ENCODE peak calls at places on chromosomes 6 and 20, in six cellular contexts. One of them, this sample, is unnamed.

GRCh38 chr6:85008311-85009015 is 244.1 kb upstream of the TBX18 start:
- DNase-seq in hepatocyte: no peak
- DNase-seq in MM.1S: no peak
- DNase-seq in GM23338: no peak
- DNase-seq in GM23248: peak; percentile 77
- DNase-seq in PC-3: peak; percentile 27
- DNase-seq in this sample: no peak

GRCh38 chr20:60000271-60001026 is 42.2 kb downstream of the CDH26 start:
- DNase-seq in GM23338: peak; percentile 15
- DNase-seq in hepatocyte: no peak
- DNase-seq in MM.1S: no peak
- DNase-seq in GM23248: no peak
- DNase-seq in PC-3: peak; percentile 35
- DNase-seq in this sample: no peak

GRCh38 chr20:10861086-10861485 is 187.3 kb upstream of the JAG1 start:
- DNase-seq in GM23248: peak; percentile 40
- DNase-seq in hepatocyte: no peak
- DNase-seq in PC-3: peak; percentile 78
- DNase-seq in MM.1S: no peak
- DNase-seq in GM23338: no peak
- DNase-seq in this sample: no peak

GRCh38 chr6:129280719-129281118 is 397.8 kb downstream of the LAMA2 start:
- DNase-seq in GM23338: no peak
- DNase-seq in hepatocyte: no peak
- DNase-seq in PC-3: no peak
- DNase-seq in GM23248: no peak
- DNase-seq in MM.1S: peak; percentile 52
- DNase-seq in this sample: no peak

GRCh38 chr20:58696411-58696961 is 3.9 kb downstream of the NPEPL1 start:
- DNase-seq in hepatocyte: no peak
- DNase-seq in MM.1S: no peak
- DNase-seq in GM23248: no peak
- DNase-seq in GM23338: no peak
- DNase-seq in PC-3: no peak
- DNase-seq in this sample: no peak

GRCh38 chr6:14487625-14488024 is 370.1 kb downstream of the CD83 start:
- DNase-seq in MM.1S: no peak
- DNase-seq in PC-3: no peak
- DNase-seq in GM23338: no peak
- DNase-seq in GM23248: no peak
- DNase-seq in hepatocyte: no peak
- DNase-seq in this sample: no peak

GRCh38 chr6:107180114-107180513 is 64.8 kb upstream of the BEND3 start:
- DNase-seq in PC-3: no peak
- DNase-seq in GM23338: no peak
- DNase-seq in hepatocyte: no peak
- DNase-seq in MM.1S: no peak
- DNase-seq in GM23248: no peak
- DNase-seq in this sample: no peak

GRCh38 chr6:159083146-159083545 is 38.4 kb upstream of the TAGAP start:
- DNase-seq in GM23248: no peak
- DNase-seq in MM.1S: no peak
- DNase-seq in GM23338: no peak
- DNase-seq in PC-3: no peak
- DNase-seq in hepatocyte: no peak
- DNase-seq in this sample: no peak

GRCh38 chr20:47358672-47359532 is 2.4 kb upstream of the ZMYND8 start:
- DNase-seq in PC-3: peak; percentile 95
- DNase-seq in hepatocyte: peak; percentile 92
- DNase-seq in MM.1S: no peak
- DNase-seq in GM23248: peak; percentile 90
- DNase-seq in GM23338: peak; percentile 81
- DNase-seq in this sample: peak; percentile 29

GRCh38 chr6:125303512-125303854 is 1.7 kb upstream of the HDDC2 start:
- DNase-seq in MM.1S: no peak
- DNase-seq in hepatocyte: no peak
- DNase-seq in GM23248: no peak
- DNase-seq in PC-3: no peak
- DNase-seq in GM23338: no peak
- DNase-seq in this sample: peak; percentile 23

GRCh38 chr6:80608881-80609280 is 502.4 kb downstream of the BCKDHB start:
- DNase-seq in MM.1S: no peak
- DNase-seq in PC-3: no peak
- DNase-seq in GM23338: no peak
- DNase-seq in GM23248: peak; percentile 62
- DNase-seq in hepatocyte: no peak
- DNase-seq in this sample: no peak

GRCh38 chr6:142784344-142784743 is 160.6 kb downstream of the HIVEP2 start:
- DNase-seq in GM23248: no peak
- DNase-seq in hepatocyte: no peak
- DNase-seq in PC-3: no peak
- DNase-seq in MM.1S: no peak
- DNase-seq in GM23338: no peak
- DNase-seq in this sample: peak; percentile 66

GRCh38 chr6:71395731-71396409 is 107.3 kb downstream of the OGFRL1 start:
- DNase-seq in MM.1S: no peak
- DNase-seq in GM23248: no peak
- DNase-seq in PC-3: no peak
- DNase-seq in GM23338: no peak
- DNase-seq in hepatocyte: no peak
- DNase-seq in this sample: no peak

GRCh38 chr20:59573837-59574236 is 30.5 kb upstream of the PHACTR3 start:
- DNase-seq in hepatocyte: no peak
- DNase-seq in MM.1S: no peak
- DNase-seq in GM23248: no peak
- DNase-seq in PC-3: no peak
- DNase-seq in GM23338: no peak
- DNase-seq in this sample: no peak

GRCh38 chr20:51312480-51312783 is 230.1 kb downstream of the NFATC2 start:
- DNase-seq in hepatocyte: no peak
- DNase-seq in GM23248: no peak
- DNase-seq in PC-3: no peak
- DNase-seq in MM.1S: no peak
- DNase-seq in GM23338: peak; percentile 43
- DNase-seq in this sample: no peak

GRCh38 chr6:79385333-79385732 is 150.9 kb upstream of the HMGN3 start:
- DNase-seq in MM.1S: no peak
- DNase-seq in GM23338: no peak
- DNase-seq in GM23248: no peak
- DNase-seq in hepatocyte: no peak
- DNase-seq in PC-3: peak; percentile 72
- DNase-seq in this sample: no peak

GRCh38 chr20:61267241-61267640 is 15.2 kb downstream of the CDH4 start:
- DNase-seq in PC-3: no peak
- DNase-seq in GM23338: no peak
- DNase-seq in MM.1S: no peak
- DNase-seq in GM23248: no peak
- DNase-seq in hepatocyte: no peak
- DNase-seq in this sample: no peak

GRCh38 chr20:13930246-13930645 is 60.2 kb downstream of the SEL1L2 start:
- DNase-seq in hepatocyte: no peak
- DNase-seq in PC-3: peak; percentile 91
- DNase-seq in MM.1S: no peak
- DNase-seq in GM23338: no peak
- DNase-seq in GM23248: peak; percentile 55
- DNase-seq in this sample: no peak

GRCh38 chr6:38266921-38267354 is 372.8 kb downstream of the BTBD9 start:
- DNase-seq in GM23338: no peak
- DNase-seq in hepatocyte: no peak
- DNase-seq in GM23248: no peak
- DNase-seq in PC-3: peak; percentile 52
- DNase-seq in MM.1S: no peak
- DNase-seq in this sample: no peak

GRCh38 chr20:24359306-24359705 is 110.1 kb upstream of the SYNDIG1 start:
- DNase-seq in GM23338: peak; percentile 18
- DNase-seq in GM23248: no peak
- DNase-seq in MM.1S: no peak
- DNase-seq in hepatocyte: no peak
- DNase-seq in PC-3: no peak
- DNase-seq in this sample: no peak

GRCh38 chr20:24353135-24353694 is 116.2 kb upstream of the SYNDIG1 start:
- DNase-seq in hepatocyte: no peak
- DNase-seq in PC-3: no peak
- DNase-seq in GM23338: peak; percentile 30
- DNase-seq in GM23248: no peak
- DNase-seq in MM.1S: no peak
- DNase-seq in this sample: no peak

GRCh38 chr20:24362080-24362479 is 107.3 kb upstream of the SYNDIG1 start:
- DNase-seq in hepatocyte: no peak
- DNase-seq in MM.1S: no peak
- DNase-seq in GM23338: no peak
- DNase-seq in PC-3: no peak
- DNase-seq in GM23248: no peak
- DNase-seq in this sample: no peak

GRCh38 chr20:24360531-24360930 is 108.9 kb upstream of the SYNDIG1 start:
- DNase-seq in PC-3: no peak
- DNase-seq in MM.1S: no peak
- DNase-seq in GM23248: no peak
- DNase-seq in GM23338: no peak
- DNase-seq in hepatocyte: no peak
- DNase-seq in this sample: no peak

GRCh38 chr20:24357169-24357568 is 112.3 kb upstream of the SYNDIG1 start:
- DNase-seq in MM.1S: no peak
- DNase-seq in hepatocyte: no peak
- DNase-seq in GM23338: no peak
- DNase-seq in PC-3: no peak
- DNase-seq in GM23248: no peak
- DNase-seq in this sample: no peak
- TF ChIP-seq EZH2phosphoT487 in MM.1S: no peak
- TF ChIP-seq EZH2phosphoT487 in hepatocyte: no peak
- TF ChIP-seq EZH2phosphoT487 in GM23338: no peak
- TF ChIP-seq EZH2phosphoT487 in PC-3: no peak
- TF ChIP-seq EZH2phosphoT487 in GM23248: no peak
- TF ChIP-seq EZH2phosphoT487 in this sample: no peak

DNA sequence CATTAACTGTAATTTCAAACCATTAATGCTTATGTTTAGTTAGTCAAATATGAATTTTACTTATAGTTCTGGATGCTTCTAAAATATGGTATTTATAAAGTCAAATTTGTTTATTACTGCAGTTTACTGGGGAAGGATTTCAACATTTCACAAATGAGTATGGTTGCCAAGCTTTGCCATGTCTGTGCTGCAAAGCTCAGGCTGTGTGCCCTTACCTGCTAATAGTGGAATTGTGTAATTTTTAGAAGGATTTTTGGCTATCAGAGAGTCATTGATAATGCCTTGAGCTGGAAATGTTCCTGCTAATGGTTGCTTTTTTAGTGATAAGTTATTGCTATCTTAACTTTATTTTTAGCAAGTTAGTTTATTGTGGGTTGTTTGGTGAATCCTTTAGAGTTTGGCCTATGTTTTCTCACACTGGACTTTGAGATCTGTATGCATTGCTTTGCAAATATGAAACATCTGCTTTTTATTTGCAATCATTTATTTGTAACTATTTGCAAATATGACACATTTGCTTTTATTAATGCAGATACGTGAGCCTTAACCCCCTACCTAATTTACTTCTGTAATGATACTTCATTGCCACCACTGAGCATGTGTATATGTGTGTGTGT is 105.8 kb downstream of the CD109 start:
- DNase-seq in GM23338: no peak
- DNase-seq in PC-3: peak; percentile 2
- DNase-seq in hepatocyte: no peak
- DNase-seq in MM.1S: no peak
- DNase-seq in GM23248: peak; percentile 27
- DNase-seq in this sample: no peak
- TF ChIP-seq EZH2phosphoT487 in GM23338: no peak
- TF ChIP-seq EZH2phosphoT487 in PC-3: no peak
- TF ChIP-seq EZH2phosphoT487 in hepatocyte: no peak
- TF ChIP-seq EZH2phosphoT487 in MM.1S: no peak
- TF ChIP-seq EZH2phosphoT487 in GM23248: no peak
- TF ChIP-seq EZH2phosphoT487 in this sample: no peak

DNA sequence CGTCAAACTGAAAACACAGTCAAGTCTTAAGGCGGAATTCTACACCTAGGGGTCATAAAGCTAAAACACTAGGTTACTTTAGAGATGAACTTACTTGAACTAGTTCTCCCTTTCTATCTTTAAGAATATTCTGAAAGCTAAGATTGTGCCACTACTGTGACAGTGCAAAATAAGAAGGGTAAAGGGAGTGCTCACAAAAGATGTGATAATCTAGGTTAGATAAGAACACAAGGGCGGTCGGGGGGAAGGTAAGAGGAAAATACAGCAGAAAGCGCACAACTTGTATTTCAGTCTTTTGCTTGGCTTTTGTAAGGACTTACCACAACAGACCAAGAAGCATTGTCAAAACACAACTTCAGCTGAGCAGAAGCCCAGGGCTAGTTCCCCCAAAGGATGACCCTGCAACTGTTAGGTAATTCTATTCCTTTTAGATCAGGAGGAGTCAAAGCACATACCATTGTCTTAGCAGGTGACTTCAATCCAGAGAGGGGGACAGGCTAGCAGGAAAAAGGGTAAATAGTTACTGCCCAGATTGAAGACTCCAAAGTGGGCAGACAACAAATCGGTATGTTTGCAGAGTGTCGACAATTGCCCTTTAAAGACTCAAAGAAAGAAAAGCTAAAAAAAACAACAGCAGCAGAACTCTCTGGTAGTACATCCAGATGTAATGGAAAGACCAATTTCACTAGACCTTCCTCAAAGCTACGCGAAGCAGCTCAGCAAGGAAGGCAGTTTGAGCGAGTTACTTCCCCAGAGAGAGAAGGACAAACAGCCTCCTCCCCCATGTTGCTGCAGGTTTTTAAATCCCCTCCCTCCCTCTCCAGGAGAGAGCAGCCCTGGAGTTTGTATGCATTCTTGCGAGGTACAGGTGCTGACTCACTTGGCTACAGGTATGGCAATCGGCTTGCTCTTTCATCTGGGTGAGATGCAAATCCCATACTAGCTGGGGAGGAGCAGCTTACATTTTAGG is 59.0 kb downstream of the RIPOR2 start:
- DNase-seq in GM23338: peak; percentile 84
- DNase-seq in MM.1S: no peak
- DNase-seq in PC-3: no peak
- DNase-seq in hepatocyte: peak; percentile 77
- DNase-seq in GM23248: no peak
- DNase-seq in this sample: no peak
- TF ChIP-seq EZH2phosphoT487 in GM23338: no peak
- TF ChIP-seq EZH2phosphoT487 in MM.1S: no peak
- TF ChIP-seq EZH2phosphoT487 in PC-3: no peak
- TF ChIP-seq EZH2phosphoT487 in hepatocyte: no peak
- TF ChIP-seq EZH2phosphoT487 in GM23248: no peak
- TF ChIP-seq EZH2phosphoT487 in this sample: no peak

GRCh38 chr6:101931766-101932165 is 538.3 kb downstream of the GRIK2 start:
- DNase-seq in hepatocyte: no peak
- DNase-seq in GM23248: peak; percentile 1
- DNase-seq in PC-3: no peak
- DNase-seq in MM.1S: no peak
- DNase-seq in GM23338: no peak
- DNase-seq in this sample: no peak
- TF ChIP-seq EZH2phosphoT487 in hepatocyte: no peak
- TF ChIP-seq EZH2phosphoT487 in GM23248: no peak
- TF ChIP-seq EZH2phosphoT487 in PC-3: no peak
- TF ChIP-seq EZH2phosphoT487 in MM.1S: no peak
- TF ChIP-seq EZH2phosphoT487 in GM23338: no peak
- TF ChIP-seq EZH2phosphoT487 in this sample: no peak

This sample was measured in OCI-LY7.